ENCODE peak calls at places on chromosomes 12 and 14, in nine cellular contexts. O is HFFc6; J is neuronal stem cell; W is non-pigmented ciliary epithelial cell; L is cardiac fibroblast; A is WTC11; E is coronary artery; Q is activated CD4-positive, alpha-beta T cell treated with anti-CD3 and anti-CD28 coated beads for 48 hours; T is H7. V is an unnamed sample.

GRCh38 chr14:58697927-58698641 is 60.3 kb downstream of the DACT1 start:
- DNase-seq in E (no peak), L (no peak), W (no peak), J (no peak), T (no peak), A (no peak), Q (no peak), O (no peak), V (no peak)

GRCh38 chr12:42588981-42589464 is 523 bp downstream of the PRICKLE1 start:
- DNase-seq in L (peak), O (no peak), T (peak), W (no peak), J (peak), Q (peak), A (peak), E (peak), V (no peak)

GRCh38 chr12:132729541-132730320 is 19.1 kb downstream of the PGAM5 start:
- DNase-seq in Q (no peak), L (peak), A (no peak), J (no peak), E (no peak), W (no peak), T (peak), O (peak), V (no peak)

GRCh38 chr12:77104792-77105191 is 39.4 kb upstream of the E2F7 start:
- DNase-seq in Q (no peak), L (peak), A (no peak), W (no peak), J (no peak), T (no peak), O (peak), E (no peak), V (no peak)

GRCh38 chr14:50036211-50036610 is 80.2 kb downstream of the VCPKMT start:
- DNase-seq in E (no peak), T (no peak), J (no peak), Q (no peak), W (no peak), L (no peak), A (no peak), O (no peak), V (no peak)

GRCh38 chr14:98605043-98605442 is 667.0 kb downstream of the BCL11B start:
- DNase-seq in W (no peak), E (no peak), J (no peak), L (no peak), Q (no peak), A (no peak), T (no peak), O (no peak), V (no peak)

GRCh38 chr14:83253870-83254269 is 1720.2 kb upstream of the SEL1L start:
- DNase-seq in J (no peak), A (no peak), Q (no peak), E (no peak), L (no peak), W (no peak), T (no peak), O (no peak), V (no peak)

GRCh38 chr12:124381454-124382207 is 86.7 kb downstream of the RFLNA start:
- DNase-seq in J (no peak), Q (no peak), E (peak), A (no peak), T (no peak), O (peak), W (no peak), L (peak), V (no peak)

GRCh38 chr14:63897706-63898105 is 44.9 kb downstream of the SYNE2 start:
- DNase-seq in J (no peak), A (no peak), T (no peak), O (peak), Q (no peak), E (no peak), L (peak), W (peak), V (peak)

GRCh38 chr12:107399061-107399460 is 286.5 kb upstream of the PWP1 start:
- DNase-seq in L (peak), T (no peak), O (no peak), J (peak), W (no peak), A (no peak), Q (no peak), E (no peak), V (no peak)

GRCh38 chr12:54390176-54390667 is 5.7 kb upstream of the ZNF385A start:
- DNase-seq in Q (no peak), W (no peak), E (no peak), L (no peak), O (no peak), J (no peak), T (peak), A (peak), V (no peak)

GRCh38 chr12:54975875-54976274 is 8.7 kb downstream of the TESPA1 start:
- DNase-seq in T (no peak), E (no peak), J (no peak), Q (no peak), A (no peak), L (no peak), O (no peak), W (no peak), V (no peak)

GRCh38 chr14:89417469-89418225 is 614 bp upstream of the FOXN3 start:
- DNase-seq in W (no peak), T (peak), J (peak), Q (peak), E (peak), L (peak), O (peak), A (peak), V (no peak)

GRCh38 chr12:124919646-124920352 is 5.3 kb upstream of the UBC start:
- DNase-seq in Q (peak), W (no peak), E (no peak), T (no peak), L (no peak), O (no peak), A (no peak), J (no peak), V (peak)

GRCh38 chr14:54275997-54276396 is 120.8 kb upstream of the CDKN3 start:
- DNase-seq in L (no peak), E (no peak), A (no peak), J (no peak), O (no peak), W (no peak), T (no peak), Q (no peak), V (no peak)

GRCh38 chr14:22265319-22266140 is 323.5 kb downstream of the DAD1 start:
- DNase-seq in O (no peak), A (no peak), E (no peak), Q (no peak), W (no peak), T (peak), J (no peak), L (peak), V (no peak)

GRCh38 chr14:69997849-69998248 is 118.6 kb downstream of the SMOC1 start:
- DNase-seq in J (no peak), A (no peak), W (peak), O (no peak), E (no peak), Q (no peak), L (peak), T (no peak), V (no peak)

GRCh38 chr12:14313379-14313778 is 52.1 kb upstream of the ATF7IP start:
- DNase-seq in E (no peak), T (no peak), O (peak), L (no peak), W (no peak), Q (no peak), A (no peak), J (no peak), V (no peak)

GRCh38 chr12:115916910-115917668 is 360.4 kb downstream of the MED13L start:
- DNase-seq in L (peak), T (peak), O (no peak), J (peak), Q (peak), A (peak), E (peak), W (no peak), V (no peak)

GRCh38 chr12:4044101-4044500 is 170.9 kb upstream of the PARP11 start:
- DNase-seq in J (no peak), L (no peak), O (no peak), W (no peak), A (no peak), Q (no peak), E (no peak), T (no peak), V (no peak)

GRCh38 chr14:100773331-100774163 is 46.9 kb downstream of the DLK1 start:
- DNase-seq in E (peak), W (no peak), J (no peak), L (no peak), O (no peak), A (no peak), T (peak), Q (no peak), V (no peak)